ENCODE peak calls at places on chromosome 12, in nine cellular contexts. One of them, this sample, is unnamed.

GRCh38 chr12:102026728-102027127 is 35.1 kb downstream of the WASHC3 start:
- DNase-seq in NCI-H774: no peak
- DNase-seq in IMR-90: no peak
- DNase-seq in occipital lobe: no peak
- DNase-seq in HT-29: no peak
- DNase-seq in BE2C: no peak
- DNase-seq in HCT116: no peak
- DNase-seq in Right ventricle myocardium inferior: no peak
- DNase-seq in RPMI7951: no peak
- DNase-seq in this sample: no peak

GRCh38 chr12:41287500-41287899 is 99.4 kb downstream of the PDZRN4 start:
- DNase-seq in NCI-H774: no peak
- DNase-seq in IMR-90: no peak
- DNase-seq in occipital lobe: no peak
- DNase-seq in HT-29: no peak
- DNase-seq in BE2C: no peak
- DNase-seq in HCT116: no peak
- DNase-seq in Right ventricle myocardium inferior: no peak
- DNase-seq in RPMI7951: peak; percentile 15
- DNase-seq in this sample: no peak

GRCh38 chr12:69334138-69334537 is 14.0 kb upstream of the LYZ start:
- DNase-seq in NCI-H774: no peak
- DNase-seq in IMR-90: no peak
- DNase-seq in occipital lobe: no peak
- DNase-seq in HT-29: peak; percentile 1
- DNase-seq in BE2C: no peak
- DNase-seq in HCT116: no peak
- DNase-seq in Right ventricle myocardium inferior: no peak
- DNase-seq in RPMI7951: no peak
- DNase-seq in this sample: no peak

GRCh38 chr12:130286041-130286440 is 51.6 kb upstream of the PIWIL1 start:
- DNase-seq in NCI-H774: no peak
- DNase-seq in IMR-90: no peak
- DNase-seq in occipital lobe: no peak
- DNase-seq in HT-29: no peak
- DNase-seq in BE2C: peak; percentile 55
- DNase-seq in HCT116: no peak
- DNase-seq in Right ventricle myocardium inferior: no peak
- DNase-seq in RPMI7951: no peak
- DNase-seq in this sample: no peak

GRCh38 chr12:27984275-27984674 is 11.7 kb upstream of the PTHLH start:
- DNase-seq in NCI-H774: no peak
- DNase-seq in IMR-90: peak; percentile 88
- DNase-seq in occipital lobe: no peak
- DNase-seq in HT-29: no peak
- DNase-seq in BE2C: no peak
- DNase-seq in HCT116: no peak
- DNase-seq in Right ventricle myocardium inferior: no peak
- DNase-seq in RPMI7951: peak; percentile 89
- DNase-seq in this sample: no peak

GRCh38 chr12:78863482-78864427 is 819 bp upstream of the SYT1 start:
- DNase-seq in NCI-H774: peak; percentile 89
- DNase-seq in IMR-90: peak; percentile 39
- DNase-seq in occipital lobe: peak; percentile 64
- DNase-seq in HT-29: no peak
- DNase-seq in BE2C: peak; percentile 83
- DNase-seq in HCT116: no peak
- DNase-seq in Right ventricle myocardium inferior: peak; percentile 66
- DNase-seq in RPMI7951: peak; percentile 67
- DNase-seq in this sample: no peak

GRCh38 chr12:111201036-111201435 is 167.9 kb downstream of the PHETA1 start:
- DNase-seq in NCI-H774: no peak
- DNase-seq in IMR-90: no peak
- DNase-seq in occipital lobe: no peak
- DNase-seq in HT-29: no peak
- DNase-seq in BE2C: peak; percentile 73
- DNase-seq in HCT116: no peak
- DNase-seq in Right ventricle myocardium inferior: no peak
- DNase-seq in RPMI7951: no peak
- DNase-seq in this sample: no peak

GRCh38 chr12:3563966-3564365 is 73.0 kb downstream of the PRMT8 start:
- DNase-seq in NCI-H774: no peak
- DNase-seq in IMR-90: no peak
- DNase-seq in occipital lobe: no peak
- DNase-seq in HT-29: no peak
- DNase-seq in BE2C: no peak
- DNase-seq in HCT116: no peak
- DNase-seq in Right ventricle myocardium inferior: no peak
- DNase-seq in RPMI7951: no peak
- DNase-seq in this sample: no peak

GRCh38 chr12:69196302-69197288 is 42.8 kb upstream of the CPSF6 start:
- DNase-seq in NCI-H774: no peak
- DNase-seq in IMR-90: peak; percentile 9
- DNase-seq in occipital lobe: no peak
- DNase-seq in HT-29: peak; percentile 44
- DNase-seq in BE2C: no peak
- DNase-seq in HCT116: no peak
- DNase-seq in Right ventricle myocardium inferior: no peak
- DNase-seq in RPMI7951: no peak
- DNase-seq in this sample: no peak

GRCh38 chr12:107385518-107385917 is 292.2 kb upstream of the CRY1 start:
- DNase-seq in NCI-H774: no peak
- DNase-seq in IMR-90: no peak
- DNase-seq in occipital lobe: no peak
- DNase-seq in HT-29: no peak
- DNase-seq in BE2C: no peak
- DNase-seq in HCT116: no peak
- DNase-seq in Right ventricle myocardium inferior: no peak
- DNase-seq in RPMI7951: no peak
- DNase-seq in this sample: no peak

GRCh38 chr12:47821346-47821706 is 1.6 kb upstream of the HDAC7 start:
- DNase-seq in NCI-H774: no peak
- DNase-seq in IMR-90: no peak
- DNase-seq in occipital lobe: no peak
- DNase-seq in HT-29: peak; percentile 39
- DNase-seq in BE2C: no peak
- DNase-seq in HCT116: no peak
- DNase-seq in Right ventricle myocardium inferior: no peak
- DNase-seq in RPMI7951: no peak
- DNase-seq in this sample: no peak

GRCh38 chr12:11877869-11878780 is 192.6 kb upstream of the BCL2L14 start:
- DNase-seq in NCI-H774: peak; percentile 82
- DNase-seq in IMR-90: peak; percentile 80
- DNase-seq in occipital lobe: peak; percentile 60
- DNase-seq in HT-29: peak; percentile 78
- DNase-seq in BE2C: peak; percentile 24
- DNase-seq in HCT116: no peak
- DNase-seq in Right ventricle myocardium inferior: no peak
- DNase-seq in RPMI7951: peak; percentile 82
- DNase-seq in this sample: peak; percentile 34

GRCh38 chr12:104669057-104669770 is 212.5 kb downstream of the CHST11 start:
- DNase-seq in NCI-H774: peak; percentile 35
- DNase-seq in IMR-90: no peak
- DNase-seq in occipital lobe: peak; percentile 81
- DNase-seq in HT-29: peak; percentile 20
- DNase-seq in BE2C: peak; percentile 71
- DNase-seq in HCT116: no peak
- DNase-seq in Right ventricle myocardium inferior: peak; percentile 77
- DNase-seq in RPMI7951: peak; percentile 60
- DNase-seq in this sample: no peak

GRCh38 chr12:102811125-102811737 is 105.8 kb downstream of the PAH start:
- DNase-seq in NCI-H774: peak; percentile 60
- DNase-seq in IMR-90: no peak
- DNase-seq in occipital lobe: no peak
- DNase-seq in HT-29: peak; percentile 41
- DNase-seq in BE2C: peak; percentile 41
- DNase-seq in HCT116: peak; percentile 12
- DNase-seq in Right ventricle myocardium inferior: no peak
- DNase-seq in RPMI7951: peak; percentile 5
- DNase-seq in this sample: no peak

GRCh38 chr12:54479421-54479820 is 6.0 kb upstream of the GTSF1 start:
- DNase-seq in NCI-H774: no peak
- DNase-seq in IMR-90: peak; percentile 69
- DNase-seq in occipital lobe: no peak
- DNase-seq in HT-29: no peak
- DNase-seq in BE2C: no peak
- DNase-seq in HCT116: no peak
- DNase-seq in Right ventricle myocardium inferior: no peak
- DNase-seq in RPMI7951: peak; percentile 58
- DNase-seq in this sample: peak; percentile 40

GRCh38 chr12:108861878-108862587 is 4.7 kb upstream of the SSH1 start:
- DNase-seq in NCI-H774: no peak
- DNase-seq in IMR-90: no peak
- DNase-seq in occipital lobe: no peak
- DNase-seq in HT-29: peak; percentile 24
- DNase-seq in BE2C: no peak
- DNase-seq in HCT116: no peak
- DNase-seq in Right ventricle myocardium inferior: no peak
- DNase-seq in RPMI7951: no peak
- DNase-seq in this sample: no peak

GRCh38 chr12:87975879-87976278 is 53.3 kb downstream of the C12orf50 start:
- DNase-seq in NCI-H774: no peak
- DNase-seq in IMR-90: no peak
- DNase-seq in occipital lobe: no peak
- DNase-seq in HT-29: no peak
- DNase-seq in BE2C: no peak
- DNase-seq in HCT116: no peak
- DNase-seq in Right ventricle myocardium inferior: no peak
- DNase-seq in RPMI7951: no peak
- DNase-seq in this sample: no peak

GRCh38 chr12:94874086-94874985 is 129.2 kb downstream of the NDUFA12 start:
- DNase-seq in NCI-H774: no peak
- DNase-seq in IMR-90: no peak
- DNase-seq in occipital lobe: no peak
- DNase-seq in HT-29: no peak
- DNase-seq in BE2C: no peak
- DNase-seq in HCT116: no peak
- DNase-seq in Right ventricle myocardium inferior: no peak
- DNase-seq in RPMI7951: no peak
- DNase-seq in this sample: no peak

This sample was measured in AG09309.